ENCODE peak calls at places on chromosomes 11 and 22, in four cellular contexts. U, J, P and L are unnamed samples.

GRCh38 chr11:86442420-86442819 is 67.7 kb downstream of the CCDC81 start:
- DNase-seq in P (no peak), U (no peak), J (no peak), L (no peak)

GRCh38 chr11:8652140-8652539 is 30.3 kb downstream of the TRIM66 start:
- DNase-seq in U (no peak), P (no peak), J (no peak), L (no peak)

GRCh38 chr11:134740590-134741342 is 328.7 kb upstream of the B3GAT1 start:
- DNase-seq in P (no peak), U (no peak), J (no peak), L (no peak)

GRCh38 chr22:46047841-46048595 is 71.1 kb upstream of the WNT7B start:
- DNase-seq in U (no peak), P (no peak), J (no peak), L (no peak)

GRCh38 chr11:134273317-134273712 is 2.9 kb upstream of the GLB1L3 start:
- DNase-seq in U (no peak), J (no peak), P (no peak), L (no peak)

GRCh38 chr11:118437736-118438125 is 1.4 kb downstream of the KMT2A start:
- DNase-seq in P (peak; percentile 63), U (peak; percentile 51), J (no peak), L (no peak)

GRCh38 chr11:117328414-117329010 is 858 bp downstream of the CEP164 start:
- DNase-seq in U (no peak), J (no peak), P (peak; percentile 50), L (no peak)

GRCh38 chr11:47376543-47377371 is 1.6 kb downstream of the SPI1 start:
- DNase-seq in P (peak; percentile 65), U (no peak), J (no peak), L (no peak)

GRCh38 chr22:27761652-27762051 is 39.9 kb downstream of the MN1 start:
- DNase-seq in P (no peak), U (no peak), J (no peak), L (no peak)

GRCh38 chr22:47498969-47499368 is 736.5 kb downstream of the TBC1D22A start:
- DNase-seq in P (no peak), U (no peak), J (no peak), L (no peak)

GRCh38 chr22:43031617-43032016 is 16.7 kb upstream of the PACSIN2 start:
- DNase-seq in J (no peak), U (no peak), P (no peak), L (no peak)

GRCh38 chr22:32175751-32176644 is 16.9 kb upstream of the C22orf42 start:
- DNase-seq in J (no peak), P (no peak), U (no peak), L (no peak)

GRCh38 chr11:27646051-27646818 is 54.0 kb downstream of the BDNF start:
- DNase-seq in J (no peak), U (no peak), P (no peak), L (no peak)

GRCh38 chr11:47981667-47982404 is 1.5 kb downstream of the PTPRJ start:
- DNase-seq in P (no peak), U (no peak), J (no peak), L (no peak)

GRCh38 chr11:84628871-84629625 is 998.1 kb downstream of the DLG2 start:
- DNase-seq in P (no peak), J (no peak), U (no peak), L (no peak)

GRCh38 chr22:37508431-37508963 is 10.7 kb downstream of the CARD10 start:
- DNase-seq in U (no peak), P (no peak), J (no peak), L (no peak)

GRCh38 chr22:28983190-28983589 is 78.4 kb downstream of the C22orf31 start:
- DNase-seq in J (no peak), P (no peak), U (no peak), L (no peak)

GRCh38 chr22:27801616-27802388 is at the start of gene MN1:
- DNase-seq in U (no peak), J (peak; percentile 36), P (no peak), L (peak; percentile 45)

GRCh38 chr22:48084041-48084748 is 1321.7 kb downstream of the TBC1D22A start:
- DNase-seq in P (no peak), U (no peak), J (peak; percentile 42), L (no peak)

GRCh38 chr11:93075782-93076181 is 106.3 kb downstream of the MTNR1B start:
- DNase-seq in U (no peak), J (no peak), P (no peak), L (no peak)

GRCh38 chr22:25942989-25943411 is 201.0 kb downstream of the MYO18B start:
- DNase-seq in J (no peak), P (no peak), U (no peak), L (no peak)

GRCh38 chr22:43191831-43192230 is 4.9 kb upstream of the TTLL12 start:
- DNase-seq in U (no peak), P (no peak), J (no peak), L (no peak)

GRCh38 chr11:127274328-127274676 is 273.7 kb upstream of the KIRREL3 start:
- DNase-seq in P (no peak), U (no peak), J (no peak), L (no peak)

GRCh38 chr11:123624974-123625373 is 29.4 kb downstream of the SCN3B start:
- DNase-seq in U (no peak), P (no peak), J (no peak), L (no peak)

GRCh38 chr11:128621491-128622136 is 34.3 kb upstream of the ETS1 start:
- DNase-seq in P (no peak), U (no peak), J (no peak), L (no peak)

GRCh38 chr11:9219572-9219971 is 45.6 kb downstream of the DENND5A start:
- DNase-seq in P (no peak), J (no peak), U (no peak), L (no peak)

GRCh38 chr11:59224419-59224928 is 11.7 kb upstream of the MPEG1 start:
- DNase-seq in J (no peak), P (no peak), U (no peak), L (no peak)

GRCh38 chr22:20084547-20085413 is 4.7 kb downstream of the DGCR8 start:
- DNase-seq in U (peak; percentile 50), P (peak; percentile 95), J (no peak), L (no peak)

GRCh38 chr22:46007848-46008261 is 30.9 kb upstream of the WNT7B start:
- DNase-seq in P (no peak), J (no peak), U (no peak), L (no peak)

GRCh38 chr11:93444671-93445073 is 98.5 kb downstream of the SMCO4 start:
- DNase-seq in U (peak; percentile 60), P (peak; percentile 16), J (no peak), L (no peak)

GRCh38 chr11:115905331-115905730 is 401.1 kb upstream of the CADM1 start:
- DNase-seq in P (no peak), U (no peak), J (no peak), L (no peak)

GRCh38 chr22:49817359-49817758 is 10.3 kb downstream of the BRD1 start:
- DNase-seq in J (no peak), U (no peak), P (no peak), L (no peak)

GRCh38 chr11:45853616-45854219 is 6.4 kb downstream of the CRY2 start:
- DNase-seq in P (no peak), J (no peak), U (no peak), L (no peak)

GRCh38 chr11:67270256-67271211 is 4.3 kb downstream of the GRK2 start:
- DNase-seq in J (no peak), U (no peak), P (no peak), L (no peak)

GRCh38 chr11:121131656-121132055 is 30.6 kb downstream of the TECTA start:
- DNase-seq in J (no peak), P (no peak), U (no peak), L (no peak)

GRCh38 chr11:32426819-32427615 is 8.3 kb downstream of the WT1 start:
- DNase-seq in U (no peak), P (peak; percentile 84), J (no peak), L (no peak)

GRCh38 chr11:14906614-14907392 is 14.8 kb upstream of the CYP2R1 start:
- DNase-seq in U (no peak), J (no peak), P (no peak), L (no peak)

GRCh38 chr11:6219359-6219758 is 14.0 kb downstream of the C11orf42 start:
- DNase-seq in J (no peak), U (no peak), P (no peak), L (no peak)

GRCh38 chr11:44713022-44713421 is 13.7 kb upstream of the TSPAN18 start:
- DNase-seq in P (no peak), J (no peak), U (no peak), L (no peak)

GRCh38 chr11:44718057-44718456 is 8.7 kb upstream of the TSPAN18 start:
- DNase-seq in J (no peak), P (no peak), U (no peak), L (no peak)

GRCh38 chr11:44716256-44716655 is 10.5 kb upstream of the TSPAN18 start:
- DNase-seq in J (no peak), U (no peak), P (no peak), L (no peak)

GRCh38 chr11:44718612-44719390 is 8.0 kb upstream of the TSPAN18 start:
- DNase-seq in J (no peak), P (no peak), U (no peak), L (no peak)
- TF ChIP-seq TAF1 in J (no peak), P (no peak), U (no peak), L (no peak)

GRCh38 chr22:18133452-18133851 is 16.5 kb upstream of the USP18 start:
- DNase-seq in P (no peak), U (no peak), J (no peak), L (no peak)
- TF ChIP-seq TAF1 in P (no peak), U (no peak), J (no peak), L (no peak)

DNA sequence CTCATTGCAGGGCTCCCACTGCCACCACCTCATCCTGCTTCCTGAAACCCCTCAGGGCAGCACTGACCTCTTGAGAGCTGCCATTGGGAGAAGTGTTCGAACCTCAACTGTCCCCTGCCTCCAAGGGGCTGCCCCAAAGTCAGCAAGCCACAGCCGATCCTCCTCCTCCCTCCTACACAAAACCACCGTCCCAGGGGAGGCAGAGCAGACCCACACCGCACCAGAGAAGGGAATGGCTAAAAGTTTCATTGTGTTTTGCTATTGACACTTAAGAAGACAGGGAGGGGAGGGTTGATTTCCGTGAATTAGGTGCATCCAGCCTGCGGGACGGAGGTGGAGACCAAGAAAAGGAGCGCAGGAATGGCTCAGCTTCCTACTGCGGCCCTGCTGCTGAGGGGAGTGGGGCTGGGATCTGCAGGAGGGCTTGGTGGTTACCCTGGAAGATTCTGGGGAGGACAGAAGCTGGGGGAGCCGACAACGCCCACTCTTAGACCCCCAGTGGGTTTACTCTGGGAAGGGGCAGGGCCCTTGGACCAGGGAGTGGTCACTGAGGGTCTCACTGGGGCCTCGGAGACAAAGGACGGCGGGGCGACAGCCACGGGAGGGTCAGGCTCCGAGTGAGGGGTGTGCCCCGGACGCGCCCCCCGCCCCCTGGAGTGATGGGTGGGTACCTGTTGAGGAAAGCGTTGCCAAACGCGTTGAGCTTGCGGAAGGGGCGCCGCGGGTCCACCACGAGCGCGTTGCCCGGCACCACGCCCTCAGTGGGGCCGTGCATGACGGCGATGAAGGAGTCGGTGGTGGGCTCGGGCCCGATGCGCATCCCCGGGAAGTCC is 815 bp downstream of the EHD1 start:
- DNase-seq in P (no peak), J (no peak), U (no peak), L (no peak)
- TF ChIP-seq TAF1 in P (no peak), J (no peak), U (no peak), L (no peak)

DNA sequence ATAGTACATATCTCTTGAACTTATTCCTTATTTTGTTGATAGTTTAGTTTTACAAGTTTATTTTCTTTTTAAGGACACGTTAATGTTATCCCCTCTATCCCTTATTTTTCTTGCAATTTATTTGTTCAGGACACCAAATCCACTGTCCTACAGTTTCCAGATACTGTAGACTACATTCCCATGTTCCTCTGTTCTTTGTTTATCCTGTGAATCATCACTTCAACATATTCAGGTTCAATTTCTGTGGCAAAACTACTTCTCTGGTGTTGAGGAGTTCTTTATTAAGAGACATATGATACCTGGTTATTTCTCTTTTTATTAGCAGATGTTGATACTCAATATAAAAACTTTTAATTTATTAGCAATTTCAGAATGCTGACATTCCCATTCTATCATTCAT is 72.8 kb upstream of the CLNS1A start:
- DNase-seq in U (peak; percentile 36), J (no peak), P (no peak), L (no peak)
- TF ChIP-seq TAF1 in U (no peak), J (no peak), P (no peak), L (no peak)